ENCODE peak calls at places on chromosomes 13 and 19, in four cellular contexts. V, D, K and F are unnamed samples.
A peak's percentile ranks its signal among the peaks of the same experiment; 100 is the strongest.

GRCh38 chr13:99468971-99469545 is 32.2 kb upstream of the TM9SF2 start:
- DNase-seq in D (no peak), V (no peak), K (no peak), F (no peak)

GRCh38 chr13:78709028-78709427 is 50.1 kb upstream of the OBI1 start:
- DNase-seq in D (no peak), K (no peak), V (peak; percentile 24), F (no peak)

GRCh38 chr13:75796825-75797224 is 160.7 kb downstream of the LMO7 start:
- DNase-seq in K (no peak), D (no peak), V (no peak), F (no peak)

GRCh38 chr19:35341565-35342225 is 6.0 kb upstream of the FFAR1 start:
- DNase-seq in V (no peak), K (no peak), D (peak; percentile 62), F (no peak)

GRCh38 chr19:35545855-35546381 is 492 bp downstream of the TMEM147 start:
- DNase-seq in K (peak; percentile 23), V (no peak), D (no peak), F (no peak)

GRCh38 chr13:28750187-28751045 is 31.6 kb upstream of the SLC46A3 start:
- DNase-seq in D (no peak), V (peak; percentile 70), K (no peak), F (no peak)

GRCh38 chr13:30785146-30785845 is 50.0 kb downstream of the ALOX5AP start:
- DNase-seq in D (no peak), K (no peak), V (no peak), F (no peak)

GRCh38 chr13:109914111-109914510 is 127.7 kb upstream of the IRS2 start:
- DNase-seq in K (no peak), D (no peak), V (no peak), F (no peak)

GRCh38 chr19:35309481-35310279 is 17.7 kb downstream of the MAG start:
- DNase-seq in D (peak; percentile 76), V (no peak), K (no peak), F (no peak)

GRCh38 chr19:12838893-12839656 is 760 bp downstream of the MAST1 start:
- DNase-seq in D (no peak), V (no peak), K (no peak), F (no peak)

GRCh38 chr13:101529419-101529818 is 76.9 kb downstream of the ITGBL1 start:
- DNase-seq in K (no peak), D (no peak), V (no peak), F (no peak)

GRCh38 chr13:50286376-50286775 is 271.1 kb downstream of the KCNRG start:
- DNase-seq in V (no peak), K (no peak), D (no peak), F (no peak)

GRCh38 chr19:29587518-29587986 is 18.5 kb upstream of the POP4 start:
- DNase-seq in K (peak; percentile 34), V (no peak), D (no peak), F (no peak)

GRCh38 chr19:31066385-31066784 is 282.9 kb downstream of the TSHZ3 start:
- DNase-seq in K (no peak), D (no peak), V (no peak), F (no peak)

GRCh38 chr19:54395685-54396084 is 19.6 kb upstream of the TTYH1 start:
- DNase-seq in D (no peak), V (no peak), K (no peak), F (no peak)

GRCh38 chr19:5627395-5627904 is 4.6 kb downstream of the SAFB start:
- DNase-seq in D (peak; percentile 78), V (no peak), K (no peak), F (no peak)

GRCh38 chr13:112857914-112858490 is 111.0 kb upstream of the MCF2L start:
- DNase-seq in V (no peak), K (no peak), D (peak; percentile 47), F (no peak)

GRCh38 chr19:6685482-6685881 is 15.5 kb upstream of the TNFSF14 start:
- DNase-seq in D (no peak), V (no peak), K (no peak), F (no peak)

GRCh38 chr19:46065486-46065885 is 24.7 kb upstream of the IGFL4 start:
- DNase-seq in V (no peak), K (no peak), D (no peak), F (no peak)

GRCh38 chr19:3760871-3761361 is 576 bp downstream of the APBA3 start:
- DNase-seq in D (no peak), K (no peak), V (no peak), F (no peak)

GRCh38 chr19:4327252-4327876 is 11.3 kb downstream of the STAP2 start:
- DNase-seq in V (peak; percentile 43), K (peak; percentile 51), D (peak; percentile 88), F (no peak)

GRCh38 chr13:98775844-98776598 is 23.5 kb upstream of the SLC15A1 start:
- DNase-seq in D (peak; percentile 57), V (no peak), K (no peak), F (no peak)

GRCh38 chr13:54162069-54162468 is 1133.5 kb downstream of the OLFM4 start:
- DNase-seq in K (no peak), D (no peak), V (no peak), F (no peak)

GRCh38 chr13:49287995-49288394 is 40.3 kb downstream of the CDADC1 start:
- DNase-seq in D (no peak), V (no peak), K (no peak), F (no peak)

GRCh38 chr13:43132228-43132627 is 108.8 kb downstream of the DNAJC15 start:
- DNase-seq in D (no peak), K (no peak), V (peak; percentile 16), F (no peak)

GRCh38 chr19:56106993-56107392 is 14.1 kb downstream of the ZNF787 start:
- DNase-seq in D (no peak), K (no peak), V (no peak), F (no peak)
- H3K4me1 ChIP-seq in D (peaks cover 75% of the 10 kb centered on the region), K (peaks cover 10% of the 10 kb centered on the region), V (peaks cover 21% of the 10 kb centered on the region), F (peaks cover 29% of the 10 kb centered on the region)

GRCh38 chr19:39156230-39156890 is 30.8 kb downstream of the PAK4 start:
- DNase-seq in K (no peak), V (no peak), D (no peak), F (no peak)
- H3K4me1 ChIP-seq in K (no peaks in the 10 kb centered on the region), V (peaks cover 9% of the 10 kb centered on the region), D (peaks cover 58% of the 10 kb centered on the region), F (peaks cover 46% of the 10 kb centered on the region)

DNA sequence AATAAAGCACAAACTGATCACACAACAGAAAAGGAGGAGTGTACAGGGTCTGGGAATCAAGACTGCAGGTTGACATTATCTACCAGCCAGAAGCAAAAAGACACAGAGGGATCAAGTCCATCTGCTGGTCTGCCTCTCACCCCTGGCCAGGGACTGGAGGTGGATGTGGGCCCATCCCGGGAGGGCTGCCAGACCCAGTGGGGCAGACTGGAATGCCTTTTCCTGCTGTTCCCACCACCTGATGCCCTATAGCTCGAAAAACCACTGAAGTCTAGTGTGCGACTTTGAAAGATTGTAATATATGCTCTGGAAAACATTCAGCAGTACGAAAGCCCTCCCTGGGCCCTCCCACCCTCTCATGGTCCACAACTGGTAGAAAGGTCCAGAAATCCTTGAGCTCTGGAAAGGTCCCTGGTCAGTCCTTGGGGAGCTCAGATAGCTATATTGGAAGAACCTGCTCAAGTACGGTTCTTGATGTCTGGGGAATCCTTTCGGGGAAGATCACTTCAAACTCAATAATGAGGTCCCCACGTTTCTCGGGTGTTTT is 2.6 kb downstream of the DNAJB1 start:
- DNase-seq in K (no peak), D (no peak), V (no peak), F (no peak)
- H3K4me1 ChIP-seq in K (peaks cover 33% of the 10 kb centered on the region), D (peaks cover 71% of the 10 kb centered on the region), V (peaks cover 37% of the 10 kb centered on the region), F (peaks cover 30% of the 10 kb centered on the region)

DNA sequence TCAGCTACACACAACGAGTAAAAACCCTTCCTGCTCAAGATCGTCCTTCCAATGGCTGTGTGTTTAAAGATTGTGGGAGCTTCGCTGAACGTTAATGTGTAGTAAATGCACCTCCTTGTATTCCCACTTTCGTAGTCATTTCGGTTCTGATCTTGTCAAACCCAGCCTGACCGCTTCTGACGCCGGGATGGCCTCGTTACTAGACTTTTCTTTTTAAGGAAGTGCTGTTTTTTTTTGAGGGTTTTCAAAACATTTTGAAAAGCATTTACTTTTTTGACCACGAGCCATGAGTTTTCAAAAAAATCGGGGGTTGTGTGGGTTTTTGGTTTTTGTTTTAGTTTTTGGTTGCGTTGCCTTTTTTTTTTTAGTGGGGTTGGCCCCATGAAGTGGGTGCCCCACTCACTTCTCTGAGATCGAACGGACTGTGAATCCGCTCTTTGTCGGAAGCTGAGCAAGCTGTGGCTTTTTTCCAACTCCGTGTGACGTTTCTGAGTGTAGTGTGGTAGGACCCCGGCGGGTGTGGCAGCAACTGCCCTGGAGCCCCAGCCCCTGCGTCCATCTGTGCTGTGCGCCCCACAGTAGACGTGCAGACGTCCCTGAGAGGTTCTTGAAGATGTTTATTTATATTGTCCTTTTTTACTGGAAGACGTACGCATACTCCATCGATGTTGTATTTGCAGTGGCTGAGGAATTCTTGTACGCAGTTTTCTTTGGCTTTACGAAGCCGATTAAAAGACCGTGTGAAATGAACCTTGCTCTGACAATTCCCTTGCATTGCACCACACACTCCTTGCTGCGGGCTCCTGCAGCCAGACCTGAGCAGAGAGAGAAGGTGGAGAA is 2.7 kb upstream of the FAM174C start:
- DNase-seq in V (no peak), D (no peak), K (no peak), F (no peak)
- H3K4me1 ChIP-seq in V (peaks cover 39% of the 10 kb centered on the region), D (peaks cover 82% of the 10 kb centered on the region), K (peaks cover 71% of the 10 kb centered on the region), F (peaks cover 52% of the 10 kb centered on the region)

GRCh38 chr19:52590728-52591127 is 20.6 kb downstream of the ZNF701 start:
- DNase-seq in V (no peak), D (no peak), K (no peak), F (no peak)
- H3K4me1 ChIP-seq in V (no peaks in the 10 kb centered on the region), D (no peaks in the 10 kb centered on the region), K (no peaks in the 10 kb centered on the region), F (no peaks in the 10 kb centered on the region)

DNA sequence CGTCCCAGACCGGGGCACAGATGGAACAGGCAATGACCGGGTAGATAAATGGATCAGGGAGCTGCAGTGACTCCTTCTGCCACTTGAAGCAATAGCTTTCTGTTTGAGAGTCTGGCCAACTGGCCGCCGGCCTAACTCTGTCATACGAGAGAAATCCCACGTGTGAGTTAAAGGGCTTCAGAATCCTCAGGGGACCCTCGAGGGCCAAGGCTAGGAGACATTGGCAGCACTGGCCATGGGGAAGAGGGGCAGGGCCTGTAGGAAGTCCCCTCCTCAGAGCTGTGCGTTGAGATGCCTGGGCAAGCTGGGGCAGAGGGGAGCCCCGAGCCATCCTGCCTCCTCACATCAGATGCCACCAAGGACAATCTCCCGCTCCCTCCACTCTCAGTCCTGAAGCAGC is 51.6 kb downstream of the KLF2 start:
- DNase-seq in V (no peak), D (no peak), K (no peak), F (no peak)
- H3K4me1 ChIP-seq in V (peaks cover 13% of the 10 kb centered on the region), D (peaks cover 45% of the 10 kb centered on the region), K (peaks cover 73% of the 10 kb centered on the region), F (peaks cover 5% of the 10 kb centered on the region)